ENCODE peak calls at places on chromosomes 11 and 22, in nine cellular contexts. N, X, H, S, O, M, T, D and F are unnamed samples.

GRCh38 chr11:122754553-122755322 is 83.6 kb upstream of the CRTAM start:
- DNase-seq in N (no peak), X (no peak), H (peak; percentile 66), S (no peak), O (peak; percentile 44), M (peak; percentile 51), T (no peak), D (no peak), F (no peak)

GRCh38 chr11:92839450-92839849 is 130.0 kb upstream of the MTNR1B start:
- DNase-seq in N (no peak), X (no peak), H (no peak), S (peak; percentile 40), O (no peak), M (no peak), T (no peak), D (no peak), F (no peak)

GRCh38 chr22:47192651-47193437 is 430.4 kb downstream of the TBC1D22A start:
- DNase-seq in N (no peak), X (no peak), H (peak; percentile 45), S (no peak), O (no peak), M (peak; percentile 39), T (no peak), D (no peak), F (peak; percentile 55)

GRCh38 chr22:28172948-28173360 is 253.9 kb upstream of the PITPNB start:
- DNase-seq in N (no peak), X (no peak), H (no peak), S (peak; percentile 80), O (no peak), M (no peak), T (no peak), D (peak; percentile 29), F (peak; percentile 1)

GRCh38 chr22:46355369-46355995 is 20.0 kb downstream of the TRMU start:
- DNase-seq in N (no peak), X (no peak), H (peak; percentile 87), S (peak; percentile 56), O (peak; percentile 56), M (peak; percentile 78), T (peak; percentile 49), D (no peak), F (no peak)

GRCh38 chr11:70364745-70365535 is 33.4 kb upstream of the CTTN start:
- DNase-seq in N (no peak), X (peak; percentile 2), H (no peak), S (no peak), O (peak; percentile 14), M (peak; percentile 85), T (peak; percentile 40), D (no peak), F (no peak)

GRCh38 chr11:256952-257737 is 20.4 kb downstream of the PSMD13 start:
- DNase-seq in N (no peak), X (no peak), H (no peak), S (no peak), O (no peak), M (no peak), T (no peak), D (no peak), F (no peak)

GRCh38 chr11:17413414-17414316 is 25.2 kb upstream of the KCNJ11 start:
- DNase-seq in N (peak; percentile 96), X (no peak), H (no peak), S (no peak), O (no peak), M (no peak), T (no peak), D (peak; percentile 28), F (peak; percentile 96)

GRCh38 chr11:61768376-61769076 is 16.1 kb downstream of the MYRF start:
- DNase-seq in N (no peak), X (no peak), H (no peak), S (no peak), O (no peak), M (no peak), T (no peak), D (no peak), F (no peak)

GRCh38 chr22:17093081-17093480 is 8.3 kb downstream of the IL17RA start:
- DNase-seq in N (no peak), X (no peak), H (no peak), S (no peak), O (no peak), M (no peak), T (no peak), D (no peak), F (no peak)

GRCh38 chr22:32648486-32648885 is 153.0 kb upstream of the TIMP3 start:
- DNase-seq in N (no peak), X (no peak), H (no peak), S (no peak), O (no peak), M (no peak), T (no peak), D (no peak), F (no peak)

GRCh38 chr11:76803811-76804600 is 20.9 kb downstream of the TSKU start:
- DNase-seq in N (no peak), X (no peak), H (no peak), S (no peak), O (no peak), M (peak; percentile 88), T (no peak), D (no peak), F (no peak)

GRCh38 chr11:86174101-86175046 is 70.2 kb upstream of the EED start:
- DNase-seq in N (no peak), X (no peak), H (peak; percentile 50), S (peak; percentile 97), O (no peak), M (no peak), T (no peak), D (no peak), F (no peak)

GRCh38 chr11:1667906-1668305 is 29.1 kb upstream of the KRTAP5-6 start:
- DNase-seq in N (no peak), X (no peak), H (no peak), S (no peak), O (no peak), M (no peak), T (no peak), D (no peak), F (no peak)

GRCh38 chr11:44834846-44835245 is 108.1 kb downstream of the TSPAN18 start:
- DNase-seq in N (no peak), X (no peak), H (no peak), S (no peak), O (no peak), M (no peak), T (no peak), D (no peak), F (no peak)

GRCh38 chr11:113697798-113698407 is 8.2 kb downstream of the TMPRSS5 start:
- DNase-seq in N (no peak), X (no peak), H (no peak), S (peak; percentile 11), O (no peak), M (no peak), T (no peak), D (no peak), F (no peak)

GRCh38 chr22:19430890-19431541 is 517 bp downstream of the HIRA start:
- DNase-seq in N (no peak), X (no peak), H (peak; percentile 60), S (peak; percentile 31), O (no peak), M (peak; percentile 35), T (no peak), D (no peak), F (no peak)

GRCh38 chr11:8832571-8833260 is 78.3 kb upstream of the AKIP1 start:
- DNase-seq in N (no peak), X (no peak), H (peak; percentile 93), S (peak; percentile 90), O (no peak), M (no peak), T (no peak), D (no peak), F (no peak)

GRCh38 chr11:14418801-14419417 is 59.9 kb upstream of the RRAS2 start:
- DNase-seq in N (no peak), X (no peak), H (no peak), S (no peak), O (no peak), M (no peak), T (no peak), D (no peak), F (no peak)

GRCh38 chr11:1565173-1565903 is 6.7 kb downstream of the DUSP8 start:
- DNase-seq in N (no peak), X (no peak), H (no peak), S (no peak), O (no peak), M (no peak), T (no peak), D (no peak), F (no peak)

GRCh38 chr22:36856121-36856791 is 4.5 kb upstream of the NCF4 start:
- DNase-seq in N (peak; percentile 80), X (peak; percentile 72), H (peak; percentile 93), S (peak; percentile 71), O (peak; percentile 91), M (peak; percentile 96), T (peak; percentile 96), D (peak; percentile 85), F (peak; percentile 56)

GRCh38 chr11:86620796-86621575 is 51.4 kb downstream of the ME3 start:
- DNase-seq in N (no peak), X (no peak), H (no peak), S (no peak), O (no peak), M (no peak), T (no peak), D (no peak), F (no peak)

GRCh38 chr11:130815921-130816320 is 100.4 kb downstream of the SNX19 start:
- DNase-seq in N (no peak), X (no peak), H (no peak), S (no peak), O (no peak), M (no peak), T (no peak), D (no peak), F (no peak)

GRCh38 chr11:84316866-84317560 is 1030.8 kb upstream of the CCDC90B start:
- DNase-seq in N (no peak), X (no peak), H (no peak), S (no peak), O (no peak), M (no peak), T (no peak), D (no peak), F (no peak)

GRCh38 chr11:134861490-134862107 is 449.6 kb upstream of the B3GAT1 start:
- DNase-seq in N (no peak), X (no peak), H (no peak), S (no peak), O (no peak), M (no peak), T (no peak), D (no peak), F (no peak)

GRCh38 chr11:37916331-37916730 is 1318.3 kb upstream of the RAG2 start:
- DNase-seq in N (no peak), X (no peak), H (no peak), S (no peak), O (no peak), M (no peak), T (no peak), D (no peak), F (no peak)

GRCh38 chr11:94193288-94193687 is 64.6 kb downstream of the PANX1 start:
- DNase-seq in N (no peak), X (no peak), H (no peak), S (peak; percentile 79), O (no peak), M (no peak), T (no peak), D (no peak), F (no peak)

GRCh38 chr11:14446701-14447169 is 52.9 kb downstream of the COPB1 start:
- DNase-seq in N (no peak), X (no peak), H (no peak), S (peak; percentile 37), O (no peak), M (no peak), T (no peak), D (no peak), F (no peak)

GRCh38 chr22:23113847-23114720 is 27.7 kb downstream of the RSPH14 start:
- DNase-seq in N (no peak), X (no peak), H (no peak), S (no peak), O (no peak), M (no peak), T (no peak), D (no peak), F (no peak)

GRCh38 chr11:72534859-72535547 is 100.7 kb upstream of the CLPB start:
- DNase-seq in N (no peak), X (no peak), H (peak; percentile 68), S (no peak), O (no peak), M (no peak), T (no peak), D (no peak), F (no peak)

GRCh38 chr11:92852946-92853345 is 116.5 kb upstream of the MTNR1B start:
- DNase-seq in N (peak; percentile 32), X (no peak), H (no peak), S (peak; percentile 92), O (no peak), M (no peak), T (no peak), D (peak; percentile 77), F (no peak)